ENCODE peak calls at places on chromosomes 1 and 21, in four cellular contexts. One of them, this sample, is unnamed.

GRCh38 chr1:113035086-113035485 is 37.9 kb upstream of the LRIG2 start:
- DNase-seq in mesendoderm: no peak
- DNase-seq in IMR-90: no peak
- DNase-seq in H1: no peak
- DNase-seq in this sample: no peak

GRCh38 chr1:60825593-60825992 is 256.8 kb upstream of the NFIA start:
- DNase-seq in H1: no peak
- DNase-seq in IMR-90: no peak
- DNase-seq in mesendoderm: peak
- DNase-seq in this sample: no peak

GRCh38 chr1:22043175-22043769 is 9.2 kb upstream of the CDC42 start:
- DNase-seq in H1: no peak
- DNase-seq in IMR-90: no peak
- DNase-seq in mesendoderm: no peak
- DNase-seq in this sample: no peak

GRCh38 chr1:86423473-86423872 is 498 bp upstream of the CLCA2 start:
- DNase-seq in H1: no peak
- DNase-seq in mesendoderm: no peak
- DNase-seq in IMR-90: no peak
- DNase-seq in this sample: no peak

GRCh38 chr21:37659874-37660273 is 256.4 kb downstream of the KCNJ6 start:
- DNase-seq in H1: no peak
- DNase-seq in mesendoderm: no peak
- DNase-seq in IMR-90: no peak
- DNase-seq in this sample: no peak

GRCh38 chr1:221279146-221279545 is 399.9 kb downstream of the HLX start:
- DNase-seq in IMR-90: peak
- DNase-seq in H1: no peak
- DNase-seq in mesendoderm: no peak
- DNase-seq in this sample: no peak

GRCh38 chr1:52057245-52057644 is 1.1 kb downstream of the BTF3L4 start:
- DNase-seq in mesendoderm: no peak
- DNase-seq in H1: no peak
- DNase-seq in IMR-90: no peak
- DNase-seq in this sample: no peak

GRCh38 chr1:24126023-24126671 is 14.2 kb upstream of the MYOM3 start:
- DNase-seq in H1: no peak
- DNase-seq in mesendoderm: no peak
- DNase-seq in IMR-90: peak
- DNase-seq in this sample: no peak

GRCh38 chr1:28156821-28157220 is 19.7 kb downstream of the PTAFR start:
- DNase-seq in mesendoderm: no peak
- DNase-seq in H1: no peak
- DNase-seq in IMR-90: no peak
- DNase-seq in this sample: no peak

GRCh38 chr1:206887701-206888100 is 9.5 kb upstream of the IL24 start:
- DNase-seq in mesendoderm: no peak
- DNase-seq in IMR-90: peak
- DNase-seq in H1: no peak
- DNase-seq in this sample: peak

GRCh38 chr1:62676606-62677356 is 11.4 kb downstream of the DOCK7 start:
- DNase-seq in IMR-90: peak
- DNase-seq in H1: no peak
- DNase-seq in mesendoderm: no peak
- DNase-seq in this sample: peak

GRCh38 chr1:203751051-203751450 is 13.9 kb upstream of the LAX1 start:
- DNase-seq in IMR-90: peak
- DNase-seq in mesendoderm: no peak
- DNase-seq in H1: no peak
- DNase-seq in this sample: peak

GRCh38 chr1:67053535-67053784 is 488 bp downstream of the SLC35D1 start:
- DNase-seq in mesendoderm: no peak
- DNase-seq in IMR-90: no peak
- DNase-seq in H1: peak
- DNase-seq in this sample: no peak

GRCh38 chr1:46575778-46576177 is 24.3 kb upstream of the KNCN start:
- DNase-seq in mesendoderm: no peak
- DNase-seq in IMR-90: no peak
- DNase-seq in H1: no peak
- DNase-seq in this sample: no peak

GRCh38 chr1:54876814-54877213 is 10.2 kb downstream of the DHCR24 start:
- DNase-seq in IMR-90: no peak
- DNase-seq in H1: no peak
- DNase-seq in mesendoderm: peak
- DNase-seq in this sample: no peak

GRCh38 chr1:7299994-7300393 is 471.1 kb upstream of the VAMP3 start:
- DNase-seq in IMR-90: peak
- DNase-seq in H1: no peak
- DNase-seq in mesendoderm: no peak
- DNase-seq in this sample: peak

GRCh38 chr1:25068316-25068715 is 138.2 kb upstream of the RUNX3 start:
- DNase-seq in mesendoderm: no peak
- DNase-seq in IMR-90: no peak
- DNase-seq in H1: no peak
- DNase-seq in this sample: no peak

GRCh38 chr1:8595919-8596318 is 221.5 kb downstream of the RERE start:
- DNase-seq in H1: no peak
- DNase-seq in mesendoderm: no peak
- DNase-seq in IMR-90: peak
- DNase-seq in this sample: peak

GRCh38 chr1:230825061-230825803 is 43.1 kb downstream of the C1orf198 start:
- DNase-seq in mesendoderm: peak
- DNase-seq in IMR-90: peak
- DNase-seq in H1: peak
- DNase-seq in this sample: peak

GRCh38 chr1:193676996-193677569 is 490.7 kb upstream of the B3GALT2 start:
- DNase-seq in H1: no peak
- DNase-seq in IMR-90: peak
- DNase-seq in mesendoderm: no peak
- DNase-seq in this sample: peak

GRCh38 chr1:231385118-231385748 is 36.9 kb downstream of the EGLN1 start:
- DNase-seq in H1: no peak
- DNase-seq in mesendoderm: no peak
- DNase-seq in IMR-90: no peak
- DNase-seq in this sample: no peak

GRCh38 chr1:64004451-64004850 is 199.0 kb upstream of the UBE2U start:
- DNase-seq in mesendoderm: peak
- DNase-seq in H1: no peak
- DNase-seq in IMR-90: peak
- DNase-seq in this sample: no peak

GRCh38 chr1:119324198-119324597 is 44.4 kb upstream of the HAO2 start:
- DNase-seq in H1: no peak
- DNase-seq in mesendoderm: no peak
- DNase-seq in IMR-90: no peak
- DNase-seq in this sample: no peak

GRCh38 chr1:11741482-11741881 is 5.5 kb downstream of the AGTRAP start:
- DNase-seq in IMR-90: no peak
- DNase-seq in mesendoderm: no peak
- DNase-seq in H1: no peak
- DNase-seq in this sample: no peak

GRCh38 chr1:246219508-246220030 is 287.5 kb downstream of the SMYD3 start:
- DNase-seq in H1: no peak
- DNase-seq in mesendoderm: peak
- DNase-seq in IMR-90: no peak
- DNase-seq in this sample: peak

GRCh38 chr1:24484208-24484607 is 18.4 kb upstream of the RCAN3 start:
- DNase-seq in mesendoderm: peak
- DNase-seq in H1: no peak
- DNase-seq in IMR-90: no peak
- DNase-seq in this sample: no peak

GRCh38 chr1:225655509-225656258 is 2.8 kb upstream of the ENAH start:
- DNase-seq in IMR-90: peak
- DNase-seq in mesendoderm: peak
- DNase-seq in H1: peak
- DNase-seq in this sample: peak

GRCh38 chr1:47852006-47852686 is 145.0 kb downstream of the TRABD2B start:
- DNase-seq in IMR-90: no peak
- DNase-seq in mesendoderm: no peak
- DNase-seq in H1: no peak
- DNase-seq in this sample: no peak

GRCh38 chr1:29642519-29642918 is 406.2 kb downstream of the PTPRU start:
- DNase-seq in mesendoderm: no peak
- DNase-seq in IMR-90: no peak
- DNase-seq in H1: peak
- DNase-seq in this sample: no peak

GRCh38 chr1:84298688-84299535 is 2.6 kb upstream of the SAMD13 start:
- DNase-seq in H1: peak
- DNase-seq in IMR-90: no peak
- DNase-seq in mesendoderm: peak
- DNase-seq in this sample: peak

DNA sequence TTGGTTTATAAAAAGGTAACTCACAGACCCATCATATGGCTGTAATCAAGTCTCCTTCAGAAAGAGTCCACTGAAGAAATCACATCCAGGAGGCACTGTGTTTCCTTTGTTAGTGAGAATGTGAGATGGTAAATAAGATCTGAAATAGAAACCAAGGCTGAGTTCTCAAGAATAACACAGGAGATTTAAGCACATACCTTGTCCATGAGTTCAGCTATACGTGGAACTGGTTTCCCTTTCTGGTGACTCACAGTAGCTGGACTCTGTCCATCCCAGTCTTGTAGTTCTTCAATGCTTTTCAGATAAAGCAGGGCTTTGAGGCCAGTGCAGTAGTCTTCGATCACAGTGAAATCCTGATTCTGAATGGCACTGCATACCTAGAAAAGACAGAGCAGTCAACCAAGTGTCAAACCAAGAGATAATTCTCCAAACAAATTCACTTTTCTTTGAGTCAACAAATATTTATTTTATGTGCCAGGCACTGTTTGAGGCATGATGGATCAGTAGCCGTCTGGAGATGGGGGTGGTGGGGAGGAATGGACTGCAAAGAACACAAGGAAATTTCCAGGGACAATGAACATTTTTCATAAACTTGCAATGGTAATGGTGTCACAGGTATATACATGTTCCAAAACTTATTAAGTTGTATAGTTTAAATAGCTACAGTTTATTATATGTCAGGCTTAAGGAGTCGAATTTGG is 471.4 kb downstream of the PTBP2 start:
- DNase-seq in mesendoderm: peak
- DNase-seq in H1: no peak
- DNase-seq in IMR-90: peak
- DNase-seq in this sample: peak
- H3K4me3 ChIP-seq in mesendoderm: no peak
- H3K4me3 ChIP-seq in H1: no peak
- H3K4me3 ChIP-seq in IMR-90: no peak
- H3K4me3 ChIP-seq in this sample: peak

GRCh38 chr21:14734833-14735232 is 188.7 kb upstream of the SAMSN1 start:
- DNase-seq in H1: no peak
- DNase-seq in mesendoderm: no peak
- DNase-seq in IMR-90: no peak
- DNase-seq in this sample: no peak

GRCh38 chr21:14736162-14736561 is 190.0 kb upstream of the SAMSN1 start:
- DNase-seq in mesendoderm: no peak
- DNase-seq in IMR-90: no peak
- DNase-seq in H1: no peak
- DNase-seq in this sample: no peak

GRCh38 chr21:14737278-14737677 is 191.2 kb upstream of the SAMSN1 start:
- DNase-seq in H1: no peak
- DNase-seq in mesendoderm: no peak
- DNase-seq in IMR-90: no peak
- DNase-seq in this sample: no peak

GRCh38 chr21:14736672-14737071 is 190.6 kb upstream of the SAMSN1 start:
- DNase-seq in mesendoderm: no peak
- DNase-seq in IMR-90: no peak
- DNase-seq in H1: no peak
- DNase-seq in this sample: no peak

GRCh38 chr21:14734191-14734590 is 188.1 kb upstream of the SAMSN1 start:
- DNase-seq in mesendoderm: no peak
- DNase-seq in IMR-90: no peak
- DNase-seq in H1: no peak
- DNase-seq in this sample: no peak
- H3K23ac ChIP-seq in mesendoderm: no peak
- H3K23ac ChIP-seq in IMR-90: no peak
- H3K23ac ChIP-seq in H1: no peak
- H3K23ac ChIP-seq in this sample: no peak

GRCh38 chr1:3249846-3250501 is 181.0 kb downstream of the PRDM16 start:
- DNase-seq in H1: no peak
- DNase-seq in mesendoderm: peak
- DNase-seq in IMR-90: no peak
- DNase-seq in this sample: no peak

GRCh38 chr1:3251810-3252429 is 182.9 kb downstream of the PRDM16 start:
- DNase-seq in IMR-90: no peak
- DNase-seq in H1: no peak
- DNase-seq in mesendoderm: no peak
- DNase-seq in this sample: no peak

GRCh38 chr1:3250624-3251023 is 181.6 kb downstream of the PRDM16 start:
- DNase-seq in H1: no peak
- DNase-seq in mesendoderm: no peak
- DNase-seq in IMR-90: no peak
- DNase-seq in this sample: no peak

GRCh38 chr1:3249236-3249845 is 180.3 kb downstream of the PRDM16 start:
- DNase-seq in mesendoderm: no peak
- DNase-seq in H1: no peak
- DNase-seq in IMR-90: no peak
- DNase-seq in this sample: no peak

DNA sequence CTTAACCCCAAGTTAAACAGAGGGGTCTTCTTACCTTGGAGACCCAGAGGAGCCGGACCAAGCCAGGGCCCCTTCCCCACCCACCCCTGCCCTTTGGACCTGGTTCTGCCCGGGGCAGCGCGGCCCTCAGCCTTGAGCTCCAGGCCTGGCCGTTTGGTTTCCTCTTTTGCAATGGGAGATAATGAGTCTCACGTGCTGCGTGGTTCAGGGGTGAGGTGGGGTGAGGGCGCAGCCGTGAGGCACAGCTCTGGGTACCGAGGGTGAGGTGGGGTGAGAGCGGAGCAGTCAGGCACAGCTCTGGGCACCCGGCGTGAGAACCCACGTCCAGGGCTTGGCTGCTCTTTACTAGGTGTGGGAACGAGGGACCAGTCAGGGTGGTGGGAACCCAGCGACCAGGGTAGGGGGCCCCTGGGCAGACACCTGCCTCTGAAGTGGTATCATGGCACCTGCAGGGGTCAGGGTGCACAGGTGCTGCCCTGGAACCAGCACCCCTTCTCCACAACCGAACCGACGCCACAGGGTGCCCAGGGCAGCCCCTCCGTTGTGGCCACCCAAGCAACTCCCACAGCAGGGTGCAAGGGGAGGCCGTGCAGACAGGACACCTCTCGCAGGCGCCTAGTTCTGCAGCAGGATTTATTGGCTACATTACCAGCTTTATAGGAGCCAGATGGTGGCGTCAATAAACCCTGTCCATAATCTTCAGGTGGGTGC is 182.3 kb downstream of the PRDM16 start:
- DNase-seq in mesendoderm: no peak
- DNase-seq in IMR-90: no peak
- DNase-seq in H1: no peak
- DNase-seq in this sample: no peak
- H3K4ac ChIP-seq in mesendoderm: no peak
- H3K4ac ChIP-seq in IMR-90: no peak
- H3K4ac ChIP-seq in H1: no peak
- H3K4ac ChIP-seq in this sample: no peak

GRCh38 chr1:3745590-3746381 is 6.5 kb upstream of the CCDC27 start:
- DNase-seq in mesendoderm: no peak
- DNase-seq in IMR-90: peak
- DNase-seq in H1: no peak
- DNase-seq in this sample: peak
- H3K4me3 ChIP-seq in mesendoderm: no peak
- H3K4me3 ChIP-seq in IMR-90: no peak
- H3K4me3 ChIP-seq in H1: peak
- H3K4me3 ChIP-seq in this sample: no peak

This sample was measured in mesenchymal stem cell.